ENCODE peak calls at places on chromosome 19, in six cellular contexts. O, A, Z, L, H and N are unnamed samples.

GRCh38 chr19:1401138-1401888 is at the start of gene GAMT:
- DNase-seq in O (peak; percentile 43), A (peak; percentile 69), Z (peak; percentile 70), L (peak; percentile 69), H (peak; percentile 75), N (peak; percentile 67)

GRCh38 chr19:41223431-41224234 is 4.6 kb downstream of the AXL start:
- DNase-seq in O (peak; percentile 92), A (no peak), Z (no peak), L (no peak), H (peak; percentile 29), N (no peak)

GRCh38 chr19:45187421-45188100 is 9.0 kb downstream of the BLOC1S3 start:
- DNase-seq in O (peak; percentile 14), A (no peak), Z (peak; percentile 70), L (no peak), H (peak; percentile 71), N (peak; percentile 60)

GRCh38 chr19:29217591-29217990 is 4.6 kb upstream of the UQCRFS1 start:
- DNase-seq in O (no peak), A (peak; percentile 21), Z (no peak), L (no peak), H (no peak), N (no peak)

GRCh38 chr19:18300930-18301717 is 19.7 kb upstream of the JUND start:
- DNase-seq in O (peak; percentile 51), A (no peak), Z (no peak), L (no peak), H (peak; percentile 50), N (no peak)

GRCh38 chr19:45560686-45561085 is 23.9 kb downstream of the OPA3 start:
- DNase-seq in O (no peak), A (no peak), Z (no peak), L (no peak), H (peak; percentile 33), N (no peak)

GRCh38 chr19:58059003-58059671 is at the start of gene ZNF135:
- DNase-seq in O (no peak), A (peak; percentile 94), Z (peak; percentile 10), L (peak; percentile 64), H (peak; percentile 95), N (peak; percentile 56)

GRCh38 chr19:7862413-7862951 is 11.7 kb downstream of the PRR36 start:
- DNase-seq in O (no peak), A (no peak), Z (no peak), L (peak; percentile 75), H (peak; percentile 95), N (peak; percentile 89)